ENCODE peak calls at places on chromosomes 11 and 22, in ten cellular contexts. A is H1; U is GM10248; Q is HCT116; X is WTC11; Y is CD8-positive, alpha-beta T cell; P is astrocyte of the spinal cord; K is IMR-90; O is endothelial cell; S is kidney. E is an unnamed sample.

GRCh38 chr11:117828641-117829368 is 4.3 kb upstream of the FXYD2 start:
- DNase-seq in X (no peak), O (no peak), U (peak), Q (no peak), P (peak), A (no peak), Y (peak), K (peak), S (peak), E (peak)

GRCh38 chr11:123302751-123303195 is 107.7 kb upstream of the CLMP start:
- DNase-seq in A (no peak), O (no peak), P (peak), S (no peak), K (peak), U (peak), X (no peak), Q (no peak), Y (no peak), E (no peak)

GRCh38 chr11:61853698-61854169 is 25.6 kb downstream of the FADS2 start:
- DNase-seq in Q (no peak), X (no peak), K (no peak), Y (no peak), S (no peak), U (no peak), O (no peak), P (no peak), A (no peak), E (no peak)

GRCh38 chr22:29820941-29821789 is 16.9 kb downstream of the ASCC2 start:
- DNase-seq in O (no peak), P (peak), K (peak), X (no peak), S (no peak), A (no peak), Y (peak), Q (peak), U (peak), E (no peak)

GRCh38 chr22:37681556-37682049 is 4.5 kb upstream of the NOL12 start:
- DNase-seq in S (peak), Y (peak), O (peak), X (peak), K (peak), Q (peak), A (no peak), P (peak), U (peak), E (no peak)

GRCh38 chr11:96073536-96073935 is 149.6 kb upstream of the MTMR2 start:
- DNase-seq in Q (no peak), P (no peak), U (no peak), K (no peak), Y (no peak), S (no peak), A (no peak), O (no peak), X (no peak), E (no peak)

GRCh38 chr11:108370990-108371389 is 96.3 kb downstream of the C11orf65 start:
- DNase-seq in X (no peak), Y (no peak), U (no peak), K (peak), O (no peak), P (no peak), Q (no peak), S (no peak), A (no peak), E (no peak)

GRCh38 chr11:101863361-101863760 is 51.4 kb upstream of the CEP126 start:
- DNase-seq in S (no peak), U (no peak), A (no peak), K (peak), Y (no peak), O (no peak), Q (no peak), X (no peak), P (peak), E (no peak)

GRCh38 chr22:18091916-18092526 is 14.2 kb downstream of the PEX26 start:
- DNase-seq in K (peak), S (peak), Y (no peak), Q (no peak), X (no peak), P (peak), O (no peak), U (no peak), A (no peak), E (no peak)

DNA sequence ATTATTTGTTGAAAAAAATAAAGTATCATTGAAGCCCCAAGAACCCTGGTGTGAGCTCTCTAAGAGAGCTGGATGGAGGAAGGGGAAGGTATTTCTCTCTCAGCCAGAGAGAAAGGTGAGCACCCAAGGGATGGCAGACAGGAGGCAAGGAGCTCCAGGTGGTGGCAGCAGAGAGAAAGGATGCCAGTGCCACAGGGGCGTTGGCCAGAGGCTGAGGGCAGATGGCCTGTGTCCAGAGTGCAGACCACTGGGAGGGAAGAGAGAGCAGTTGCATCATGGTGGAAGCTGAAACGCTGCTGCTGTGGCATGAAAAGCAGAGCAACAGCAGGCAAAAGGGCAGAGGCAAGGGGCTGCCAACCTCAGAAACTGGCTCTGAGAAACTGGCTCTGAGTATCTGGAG is 8.5 kb downstream of the SPON1 start:
- DNase-seq in P (no peak), Q (peak), X (peak), K (no peak), Y (no peak), A (no peak), U (no peak), O (peak), S (peak), E (no peak)
- TF ChIP-seq CTCF in P (peak), Q (peak), X (no peak), K (peak), Y (no peak), A (peak), U (no peak), O (no peak), S (peak), E (peak)

GRCh38 chr11:74866557-74866956 is 82.3 kb downstream of the XRRA1 start:
- DNase-seq in U (no peak), K (no peak), A (no peak), P (no peak), S (no peak), X (no peak), O (no peak), Q (no peak), Y (no peak), E (no peak)

GRCh38 chr11:74871037-74871436 is 77.9 kb downstream of the XRRA1 start:
- DNase-seq in U (no peak), Q (no peak), A (no peak), O (no peak), S (no peak), P (no peak), K (no peak), X (no peak), Y (no peak), E (no peak)

DNA sequence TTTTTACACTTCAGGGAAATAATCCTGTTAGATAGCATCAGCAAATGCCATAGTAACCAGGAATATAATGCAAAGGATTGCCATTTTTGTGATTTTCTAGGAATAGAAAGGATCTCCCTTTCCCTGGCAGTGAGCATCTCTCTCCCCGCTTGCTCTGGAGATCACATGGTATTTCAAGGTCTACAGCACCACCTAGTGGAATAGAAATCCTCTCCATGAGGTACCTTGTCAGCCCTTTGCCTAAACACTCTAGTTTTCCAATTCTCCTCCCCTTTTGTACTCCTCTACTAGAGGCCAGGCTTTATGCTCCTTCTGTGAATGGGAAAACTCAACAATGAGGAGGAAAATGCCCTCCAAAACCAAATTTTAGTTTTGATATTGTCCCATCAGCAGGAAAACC is 78.4 kb downstream of the XRRA1 start:
- DNase-seq in Y (no peak), S (no peak), K (peak), A (no peak), X (no peak), O (no peak), P (peak), U (no peak), Q (peak), E (no peak)
- TF ChIP-seq CTCF in Y (no peak), S (no peak), K (peak), A (peak), X (no peak), O (no peak), P (peak), U (peak), Q (peak), E (peak)

GRCh38 chr22:22397875-22398524 is 110.5 kb downstream of the ZNF280B start:
- DNase-seq in P (no peak), K (no peak), Q (no peak), X (no peak), Y (no peak), U (peak), O (no peak), S (no peak), A (no peak), E (no peak)

GRCh38 chr22:22398530-22399327 is 109.8 kb downstream of the ZNF280B start:
- DNase-seq in S (no peak), O (no peak), U (no peak), Y (no peak), P (no peak), Q (no peak), K (no peak), A (no peak), X (no peak), E (no peak)

GRCh38 chr22:22395230-22395629 is 113.3 kb downstream of the ZNF280B start:
- DNase-seq in Y (no peak), O (no peak), X (no peak), U (peak), S (no peak), A (no peak), P (no peak), K (no peak), Q (no peak), E (no peak)

GRCh38 chr22:22396741-22397291 is 111.7 kb downstream of the ZNF280B start:
- DNase-seq in X (no peak), K (no peak), U (no peak), S (no peak), Q (no peak), O (no peak), Y (no peak), A (no peak), P (no peak), E (no peak)

GRCh38 chr22:22397292-22397870 is 111.2 kb downstream of the ZNF280B start:
- DNase-seq in Q (peak), Y (no peak), U (peak), P (peak), X (no peak), S (no peak), A (no peak), K (no peak), O (peak), E (no peak)
- TF ChIP-seq CTCF in Q (no peak), Y (no peak), U (no peak), P (peak), X (no peak), S (no peak), A (peak), K (no peak), O (no peak), E (peak)

GRCh38 chr11:35671396-35672127 is 9.0 kb downstream of the TRIM44 start:
- DNase-seq in K (no peak), Y (no peak), X (no peak), O (no peak), P (no peak), U (no peak), A (no peak), S (no peak), Q (no peak), E (no peak)
- TF ChIP-seq CTCF in K (no peak), Y (no peak), X (no peak), O (no peak), P (no peak), U (no peak), A (no peak), S (no peak), Q (no peak), E (no peak)

GRCh38 chr22:22070371-22070824 is 87.8 kb upstream of the TOP3B start:
- DNase-seq in U (no peak), Q (no peak), K (no peak), A (no peak), O (no peak), S (no peak), X (no peak), Y (no peak), P (no peak), E (no peak)

GRCh38 chr22:22068657-22069056 is 86.1 kb upstream of the TOP3B start:
- DNase-seq in X (no peak), Y (no peak), P (no peak), U (no peak), S (no peak), A (no peak), O (no peak), K (no peak), Q (no peak), E (no peak)

GRCh38 chr22:22068025-22068424 is 85.4 kb upstream of the TOP3B start:
- DNase-seq in P (no peak), S (no peak), Q (no peak), K (no peak), X (no peak), U (no peak), O (no peak), Y (no peak), A (no peak), E (no peak)

GRCh38 chr22:22071455-22071854 is 88.9 kb upstream of the TOP3B start:
- DNase-seq in U (no peak), Y (no peak), O (no peak), K (no peak), A (no peak), Q (no peak), S (no peak), X (no peak), P (no peak), E (no peak)

DNA sequence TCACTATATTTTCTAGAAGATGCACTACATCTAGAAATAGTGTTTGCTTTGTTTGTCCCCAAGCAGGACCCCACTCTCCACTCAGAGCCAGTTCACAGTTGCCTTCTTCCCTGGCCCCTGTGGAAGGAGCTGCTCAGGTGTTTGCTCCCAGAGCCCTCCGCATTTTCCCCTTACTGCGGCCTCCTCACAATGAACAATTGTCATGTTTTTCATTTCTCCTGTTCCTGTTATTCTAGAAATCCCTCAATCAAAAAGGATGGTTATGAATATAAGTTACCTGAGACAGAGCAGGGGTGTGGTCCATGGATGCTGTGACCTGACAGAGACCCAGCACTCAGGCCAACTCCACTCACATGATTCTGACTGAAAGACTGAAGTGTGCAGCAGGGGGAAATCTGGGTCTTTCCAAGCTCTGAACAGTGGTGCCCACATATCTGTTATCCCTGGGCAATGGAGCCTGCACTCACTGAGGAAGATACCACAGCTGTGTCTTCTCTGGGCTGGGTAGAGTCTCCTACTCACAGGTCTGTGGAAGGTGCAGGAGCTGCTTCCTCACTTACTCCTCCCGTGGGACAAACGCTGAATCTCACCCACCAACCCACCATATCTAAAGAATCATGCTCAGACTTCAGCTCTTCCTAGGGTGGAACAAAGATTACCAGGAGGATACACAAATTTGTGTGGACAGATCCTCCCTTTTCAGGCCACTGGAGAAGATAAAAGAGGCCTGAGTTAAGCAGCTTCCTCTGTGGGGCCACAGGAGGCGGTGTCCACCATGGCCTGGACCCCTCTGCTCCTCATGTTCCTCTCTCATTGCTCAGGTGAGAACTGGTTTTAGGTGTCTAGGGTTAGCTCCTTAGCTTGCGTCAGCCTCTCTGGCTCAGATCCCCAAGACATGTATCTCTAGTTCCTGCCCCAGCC is 87.1 kb upstream of the TOP3B start:
- DNase-seq in Q (no peak), S (no peak), K (no peak), U (no peak), A (no peak), P (no peak), X (no peak), Y (no peak), O (no peak), E (no peak)
- TF ChIP-seq CTCF in Q (peak), S (no peak), K (no peak), U (no peak), A (peak), P (no peak), X (no peak), Y (no peak), O (no peak), E (no peak)